ENCODE peak calls at places on chromosomes 5 and 9, in nine cellular contexts. V is cardiac fibroblast, X is T1000, R is fibroblast of lung, I is T-helper 2 cell, F is SW 1271, Z is Right ventricle myocardium inferior, J is NCI-H1694, K is neural crest cell. E is an unnamed sample.

GRCh38 chr5:102531506-102531905 is 32.7 kb upstream of the SLCO6A1 start:
- DNase-seq in V (peak), X (no peak), R (no peak), I (no peak), F (no peak), Z (no peak), J (no peak), K (no peak), E (peak)

GRCh38 chr9:38346811-38347735 is 45.4 kb upstream of the ALDH1B1 start:
- DNase-seq in V (no peak), X (no peak), R (no peak), I (no peak), F (no peak), Z (no peak), J (no peak), K (no peak), E (no peak)

GRCh38 chr5:172410160-172410559 is 44.2 kb downstream of the SH3PXD2B start:
- DNase-seq in V (peak), X (no peak), R (peak), I (no peak), F (no peak), Z (no peak), J (no peak), K (no peak), E (no peak)

GRCh38 chr5:62937661-62938558 is 359.3 kb downstream of the LRRC70 start:
- DNase-seq in V (peak), X (no peak), R (peak), I (no peak), F (no peak), Z (no peak), J (no peak), K (no peak), E (no peak)

GRCh38 chr5:151068571-151069197 is 12.2 kb downstream of the TNIP1 start:
- DNase-seq in V (no peak), X (no peak), R (no peak), I (no peak), F (no peak), Z (no peak), J (no peak), K (no peak), E (no peak)

GRCh38 chr9:96219615-96220257 is 82.2 kb downstream of the HSD17B3 start:
- DNase-seq in V (peak), X (no peak), R (peak), I (peak), F (peak), Z (peak), J (no peak), K (no peak), E (peak)

GRCh38 chr9:385818-386398 is 171.2 kb downstream of the DOCK8 start:
- DNase-seq in V (peak), X (no peak), R (peak), I (no peak), F (no peak), Z (no peak), J (peak), K (peak), E (peak)

GRCh38 chr5:33401482-33402390 is 39.0 kb upstream of the TARS1 start:
- DNase-seq in V (peak), X (no peak), R (peak), I (no peak), F (peak), Z (no peak), J (no peak), K (no peak), E (peak)

GRCh38 chr5:172109749-172110148 is 78.3 kb downstream of the STK10 start:
- DNase-seq in V (no peak), X (no peak), R (no peak), I (no peak), F (no peak), Z (no peak), J (no peak), K (no peak), E (no peak)

GRCh38 chr9:37187713-37188439 is 67.5 kb downstream of the ZCCHC7 start:
- DNase-seq in V (peak), X (no peak), R (peak), I (no peak), F (no peak), Z (no peak), J (no peak), K (no peak), E (no peak)

GRCh38 chr9:88460583-88461332 is 72.5 kb downstream of the SPIN1 start:
- DNase-seq in V (peak), X (no peak), R (peak), I (no peak), F (no peak), Z (no peak), J (no peak), K (no peak), E (peak)

GRCh38 chr9:134939080-134939733 is 21.5 kb upstream of the FCN1 start:
- DNase-seq in V (no peak), X (no peak), R (no peak), I (no peak), F (no peak), Z (peak), J (no peak), K (no peak), E (peak)

GRCh38 chr5:108001222-108001621 is 330.5 kb upstream of the EFNA5 start:
- DNase-seq in V (no peak), X (no peak), R (no peak), I (no peak), F (no peak), Z (no peak), J (no peak), K (no peak), E (no peak)

GRCh38 chr5:66415208-66415607 is 181.0 kb upstream of the MAST4 start:
- DNase-seq in V (peak), X (no peak), R (peak), I (no peak), F (no peak), Z (no peak), J (no peak), K (no peak), E (no peak)

GRCh38 chr5:115575167-115576070 is 26.9 kb downstream of the TICAM2 start:
- DNase-seq in V (peak), X (no peak), R (peak), I (no peak), F (peak), Z (no peak), J (no peak), K (no peak), E (no peak)

GRCh38 chr5:83430130-83431010 is 41.2 kb upstream of the VCAN start:
- DNase-seq in V (peak), X (peak), R (peak), I (no peak), F (peak), Z (no peak), J (peak), K (peak), E (peak)

GRCh38 chr5:115854139-115854538 is 12.4 kb downstream of the AP3S1 start:
- DNase-seq in V (no peak), X (no peak), R (no peak), I (no peak), F (no peak), Z (no peak), J (no peak), K (no peak), E (no peak)

GRCh38 chr5:3345195-3345594 is 250.4 kb upstream of the IRX1 start:
- DNase-seq in V (no peak), X (no peak), R (no peak), I (no peak), F (no peak), Z (no peak), J (no peak), K (no peak), E (no peak)

GRCh38 chr9:113349434-113350337 is at the start of gene BSPRY:
- DNase-seq in V (no peak), X (no peak), R (no peak), I (no peak), F (no peak), Z (no peak), J (no peak), K (no peak), E (peak)

GRCh38 chr5:43043400-43043756 is 3.3 kb upstream of the ANXA2R start:
- DNase-seq in V (no peak), X (no peak), R (no peak), I (no peak), F (no peak), Z (no peak), J (no peak), K (no peak), E (no peak)

GRCh38 chr5:399296-400281 is 43.4 kb upstream of the EXOC3 start:
- DNase-seq in V (peak), X (peak), R (peak), I (no peak), F (no peak), Z (peak), J (peak), K (peak), E (peak)

GRCh38 chr5:14831006-14831338 is 40.6 kb downstream of the ANKH start:
- DNase-seq in V (no peak), X (no peak), R (no peak), I (no peak), F (no peak), Z (no peak), J (no peak), K (no peak), E (no peak)

GRCh38 chr5:112063878-112064615 is 307.1 kb upstream of the NREP start:
- DNase-seq in V (no peak), X (no peak), R (no peak), I (no peak), F (no peak), Z (no peak), J (peak), K (no peak), E (no peak)

GRCh38 chr9:116628706-116629105 is 58.4 kb upstream of the TRIM32 start:
- DNase-seq in V (peak), X (no peak), R (peak), I (no peak), F (no peak), Z (no peak), J (no peak), K (no peak), E (no peak)

GRCh38 chr5:16957305-16958165 is 21.4 kb upstream of the MYO10 start:
- DNase-seq in V (peak), X (no peak), R (peak), I (no peak), F (peak), Z (no peak), J (no peak), K (no peak), E (no peak)

GRCh38 chr5:138438724-138439536 is at the start of gene REEP2:
- DNase-seq in V (peak), X (peak), R (peak), I (peak), F (no peak), Z (peak), J (no peak), K (peak), E (peak)